ENCODE peak calls at places on chromosomes 1 and 21, in ten cellular contexts. T, G, C, Q, I, R, M, D, X and U are unnamed samples.

GRCh38 chr21:14070049-14070893 is 140.5 kb downstream of the LIPI start:
- DNase-seq in G (no peak), I (no peak), M (no peak), X (no peak), C (peak), T (no peak), R (no peak), D (no peak), Q (no peak), U (no peak)

GRCh38 chr1:6554907-6555778 is at the start of gene TAS1R1:
- DNase-seq in T (no peak), G (no peak), X (no peak), D (no peak), Q (no peak), R (no peak), I (no peak), M (no peak), C (no peak), U (no peak)

GRCh38 chr1:157073944-157074685 is 25.5 kb downstream of the ETV3L start:
- DNase-seq in X (peak), I (peak), C (peak), M (peak), G (peak), R (peak), Q (peak), T (peak), D (no peak), U (no peak)

GRCh38 chr1:63918395-63918945 is 144.7 kb downstream of the ROR1 start:
- DNase-seq in T (no peak), I (no peak), R (no peak), Q (peak), C (no peak), M (no peak), D (no peak), X (no peak), G (no peak), U (no peak)

GRCh38 chr1:84505167-84506001 is 802 bp upstream of the SPATA1 start:
- DNase-seq in Q (peak), C (peak), I (peak), D (peak), G (peak), X (no peak), T (peak), R (no peak), M (no peak), U (peak)

GRCh38 chr1:4668738-4669700 is 14.6 kb downstream of the AJAP1 start:
- DNase-seq in D (no peak), Q (peak), T (no peak), C (no peak), M (no peak), R (no peak), I (peak), G (peak), X (no peak), U (no peak)

GRCh38 chr21:46317710-46318463 is 5.8 kb downstream of the C21orf58 start:
- DNase-seq in R (no peak), T (no peak), M (no peak), Q (no peak), G (no peak), C (peak), X (peak), I (no peak), D (no peak), U (no peak)

GRCh38 chr1:30058966-30059365 is 664.4 kb downstream of the MATN1 start:
- DNase-seq in Q (peak), T (no peak), M (no peak), X (no peak), R (peak), C (no peak), G (peak), D (no peak), I (peak), U (no peak)

GRCh38 chr1:231206856-231207255 is 34.2 kb upstream of the GNPAT start:
- DNase-seq in M (no peak), X (no peak), G (no peak), Q (no peak), I (no peak), C (no peak), R (no peak), D (no peak), T (no peak), U (no peak)

GRCh38 chr1:11473635-11474034 is 5.3 kb upstream of the DISP3 start:
- DNase-seq in I (no peak), D (peak), Q (peak), M (peak), G (peak), X (no peak), R (no peak), T (no peak), C (no peak), U (no peak)

DNA sequence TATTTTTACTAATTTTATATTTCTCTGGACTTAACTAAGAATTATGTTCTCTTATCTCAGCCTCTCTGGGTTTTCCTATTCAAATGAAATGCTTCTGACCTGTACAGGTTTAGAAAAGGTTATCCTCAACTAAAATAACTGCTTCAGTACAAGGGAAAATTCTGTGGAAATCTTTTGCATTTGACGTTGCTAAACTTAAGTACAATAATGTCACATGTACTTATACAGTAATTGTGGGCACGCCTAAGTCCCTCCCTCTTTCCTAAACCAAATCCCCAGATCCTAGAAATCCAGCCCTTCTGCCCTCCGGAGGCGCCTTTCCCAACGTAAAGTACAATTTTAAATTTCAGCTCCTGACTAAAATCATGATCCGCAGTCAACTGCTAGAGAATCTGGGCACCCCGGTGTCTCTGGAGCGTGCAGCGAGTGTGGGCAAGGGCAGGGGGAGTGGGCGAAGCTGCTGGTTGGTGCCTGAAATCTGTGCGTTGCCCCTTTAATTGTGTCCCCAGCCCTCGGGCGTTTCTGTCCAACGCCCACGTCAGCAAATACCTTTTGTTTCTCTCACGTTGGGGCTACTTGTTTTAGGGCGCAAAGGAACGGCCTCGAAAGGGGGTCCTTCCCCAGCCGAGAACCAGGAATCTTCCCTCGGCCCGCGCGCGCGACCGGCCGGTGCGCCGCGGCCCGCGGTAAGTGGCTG is at the start of gene ZBTB8A:
- DNase-seq in D (peak), R (peak), G (peak), M (peak), X (peak), T (peak), I (peak), Q (peak), C (peak), U (no peak)
- TF ChIP-seq CTCF in D (no peak), R (no peak), G (no peak), M (no peak), X (no peak), T (no peak), I (no peak), Q (no peak), C (no peak), U (no peak)

GRCh38 chr1:235075955-235076308 is 52.7 kb downstream of the TOMM20 start:
- DNase-seq in M (no peak), Q (no peak), C (no peak), X (no peak), D (no peak), G (no peak), I (no peak), R (no peak), T (no peak), U (no peak)
- TF ChIP-seq CTCF in M (no peak), Q (no peak), C (no peak), X (no peak), D (no peak), G (no peak), I (peak), R (no peak), T (no peak), U (no peak)

DNA sequence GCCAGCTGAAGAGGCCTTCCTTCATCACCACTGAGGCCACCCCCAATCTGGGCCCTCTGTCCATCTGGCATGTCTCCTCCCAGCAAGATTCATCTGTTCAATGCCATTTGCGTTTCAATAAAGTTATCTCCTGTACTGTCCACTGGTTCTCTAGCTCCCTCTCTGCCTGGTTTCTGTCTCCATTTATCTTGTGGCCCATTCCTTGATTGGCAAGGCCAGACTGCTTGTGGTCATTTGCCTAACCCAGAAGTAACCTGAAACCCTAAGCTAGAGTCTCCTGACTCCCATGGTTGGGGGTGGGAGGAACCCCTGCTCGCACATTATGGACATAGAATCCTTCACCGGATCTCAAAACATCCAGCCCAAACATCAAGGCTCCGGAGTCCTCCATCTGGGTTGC is 2.1 kb upstream of the IPO9 start:
- DNase-seq in X (no peak), G (peak), R (no peak), Q (peak), D (no peak), M (no peak), I (peak), C (no peak), T (no peak), U (no peak)
- TF ChIP-seq CTCF in X (no peak), G (no peak), R (no peak), Q (peak), D (peak), M (no peak), I (no peak), C (no peak), T (no peak), U (no peak)

DNA sequence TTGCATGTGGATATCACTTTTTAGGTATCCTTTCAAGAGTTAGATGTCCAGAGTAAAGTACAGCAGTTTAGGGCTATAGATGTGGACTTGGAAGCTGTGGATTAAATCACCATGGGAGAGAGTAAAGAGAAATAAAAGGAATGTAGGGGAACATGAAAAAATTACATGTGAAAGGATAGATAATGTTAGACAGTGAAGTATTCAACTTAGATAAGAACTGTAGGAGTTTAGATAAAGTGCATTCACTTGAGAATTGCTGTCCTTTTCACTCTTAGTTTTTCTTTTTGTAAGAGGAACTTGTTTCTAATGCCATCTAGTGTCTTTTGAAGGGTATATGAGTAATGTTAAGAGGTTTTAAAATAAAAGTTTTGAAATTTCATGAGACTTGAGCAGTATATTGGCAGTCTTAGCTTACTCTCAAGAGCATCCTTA is 40.1 kb downstream of the MAST2 start:
- DNase-seq in G (no peak), C (no peak), D (no peak), R (no peak), T (no peak), Q (peak), I (peak), M (no peak), X (no peak), U (peak)
- TF ChIP-seq CTCF in G (peak), C (no peak), D (peak), R (no peak), T (no peak), Q (peak), I (peak), M (no peak), X (no peak), U (no peak)

GRCh38 chr1:204340137-204340536 is 19.6 kb downstream of the PLEKHA6 start:
- DNase-seq in M (no peak), D (no peak), T (no peak), R (no peak), Q (no peak), C (no peak), I (no peak), G (no peak), X (no peak), U (no peak)
- TF ChIP-seq CTCF in M (no peak), D (no peak), T (no peak), R (no peak), Q (no peak), C (no peak), I (no peak), G (no peak), X (no peak), U (no peak)

DNA sequence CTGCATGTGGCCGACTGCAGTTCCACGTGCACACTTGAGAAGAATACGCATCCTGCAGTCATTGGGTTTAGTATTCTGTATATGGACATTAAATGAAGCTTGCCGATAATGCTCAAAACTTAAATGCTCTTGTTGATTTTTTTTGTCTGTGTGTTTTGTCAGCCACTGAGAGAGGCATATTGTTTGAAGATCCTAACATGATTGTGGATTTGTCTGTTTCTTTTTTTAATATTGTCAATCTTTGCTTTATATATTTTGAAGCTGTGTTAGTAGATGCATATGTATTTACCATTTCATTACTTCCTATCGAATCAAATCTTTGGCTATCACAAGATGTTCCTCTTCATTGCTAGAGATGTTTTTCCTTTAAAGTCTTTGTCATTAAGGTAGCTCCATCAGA is 73.2 kb downstream of the FHAD1 start:
- DNase-seq in I (no peak), D (no peak), X (no peak), G (no peak), R (no peak), Q (no peak), C (no peak), M (no peak), T (no peak), U (no peak)
- TF ChIP-seq CTCF in I (no peak), D (no peak), X (no peak), G (no peak), R (no peak), Q (no peak), C (no peak), M (no peak), T (no peak), U (no peak)